ENCODE peak calls at places on chromosome 20, in four cellular contexts. Z, G, V and H are unnamed samples.

GRCh38 chr20:23116301-23117089 is 30.4 kb upstream of the CD93 start:
- DNase-seq in G (peak), Z (no peak), V (peak), H (peak)

GRCh38 chr20:13492001-13492480 is 146.7 kb downstream of the TASP1 start:
- DNase-seq in Z (no peak), V (peak), G (peak), H (peak)

GRCh38 chr20:38106461-38106860 is 58.6 kb downstream of the TGM2 start:
- DNase-seq in Z (no peak), V (no peak), G (no peak), H (no peak)

GRCh38 chr20:38112943-38113294 is 52.2 kb downstream of the TGM2 start:
- DNase-seq in G (no peak), V (no peak), Z (no peak), H (no peak)

GRCh38 chr20:41072099-41072798 is 43.6 kb downstream of the TOP1 start:
- DNase-seq in V (peak), G (peak), Z (no peak), H (peak)

GRCh38 chr20:38209736-38210405 is 44.8 kb upstream of the TGM2 start:
- DNase-seq in V (no peak), G (no peak), Z (no peak), H (no peak)

GRCh38 chr20:37358366-37359150 is 12.6 kb downstream of the SRC start:
- DNase-seq in Z (no peak), G (no peak), V (peak), H (no peak)

GRCh38 chr20:61803903-61804804 is 261.5 kb downstream of the TAF4 start:
- DNase-seq in G (peak), V (peak), Z (peak), H (peak)

GRCh38 chr20:64053841-64054661 is 4.6 kb upstream of the SOX18 start:
- DNase-seq in V (peak), Z (no peak), G (peak), H (no peak)

GRCh38 chr20:17542993-17543412 is 11.8 kb upstream of the BFSP1 start:
- DNase-seq in V (peak), G (peak), Z (no peak), H (peak)

GRCh38 chr20:47700327-47700726 is 85.0 kb downstream of the SULF2 start:
- DNase-seq in Z (no peak), V (no peak), G (no peak), H (no peak)

GRCh38 chr20:36454664-36455427 is 86.5 kb upstream of the MYL9 start:
- DNase-seq in V (no peak), G (no peak), Z (no peak), H (no peak)

GRCh38 chr20:10652660-10653191 is 21.1 kb downstream of the JAG1 start:
- DNase-seq in G (no peak), Z (no peak), V (no peak), H (peak)

GRCh38 chr20:38392356-38392755 is 42.8 kb downstream of the SNHG17 start:
- DNase-seq in V (no peak), G (no peak), Z (no peak), H (no peak)

GRCh38 chr20:7744411-7744810 is 195.8 kb downstream of the HAO1 start:
- DNase-seq in G (peak), Z (no peak), V (peak), H (peak)

GRCh38 chr20:23090147-23090546 is 4.0 kb upstream of the CD93 start:
- DNase-seq in G (no peak), Z (no peak), V (no peak), H (no peak)

GRCh38 chr20:6055161-6055783 is 1.4 kb upstream of the LRRN4 start:
- DNase-seq in V (no peak), G (no peak), Z (no peak), H (peak)

GRCh38 chr20:8744228-8744844 is 324.6 kb upstream of the PLCB4 start:
- DNase-seq in G (peak), V (peak), Z (no peak), H (peak)

GRCh38 chr20:58512808-58513552 is 2.2 kb downstream of the APCDD1L start:
- DNase-seq in G (no peak), Z (no peak), V (no peak), H (no peak)

GRCh38 chr20:11891827-11892521 is 25.7 kb upstream of the BTBD3 start:
- DNase-seq in Z (peak), V (peak), G (peak), H (peak)

GRCh38 chr20:63522091-63522868 is 1.7 kb downstream of the PPDPF start:
- DNase-seq in V (peak), Z (peak), G (no peak), H (no peak)

GRCh38 chr20:23048283-23049200 is 930 bp downstream of the THBD start:
- DNase-seq in V (peak), Z (peak), G (peak), H (peak)

DNA sequence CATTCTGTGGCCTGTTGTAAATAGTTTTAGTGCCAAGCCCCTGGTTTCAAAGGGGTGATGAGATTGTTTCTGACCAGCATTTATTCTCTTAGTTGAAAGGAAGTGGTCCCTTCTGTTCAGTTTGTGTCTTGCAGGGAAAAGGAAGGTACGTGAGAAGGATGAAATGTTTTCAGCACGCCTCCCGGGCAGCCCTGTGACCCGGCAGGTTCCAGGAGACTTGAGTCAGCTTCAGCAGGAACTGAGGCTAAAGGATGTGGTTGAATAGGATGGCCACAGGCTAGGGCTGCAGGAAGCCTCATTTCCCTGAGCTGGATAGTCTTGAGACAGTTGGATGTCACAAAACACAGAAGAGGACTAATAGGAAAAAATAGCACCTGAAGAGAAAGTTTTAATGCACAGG is 132.4 kb upstream of the SYNDIG1 start:
- DNase-seq in Z (no peak), V (peak), G (no peak), H (no peak)
- H3K4me3 ChIP-seq in Z (no peak), V (no peak), G (no peak), H (no peak)

GRCh38 chr20:45299786-45300185 is 6.9 kb upstream of the RBPJL start:
- DNase-seq in G (no peak), Z (no peak), V (no peak), H (no peak)

GRCh38 chr20:45297786-45298497 is 8.7 kb upstream of the RBPJL start:
- DNase-seq in Z (no peak), V (no peak), G (no peak), H (no peak)

GRCh38 chr20:45301824-45302251 is 4.8 kb upstream of the RBPJL start:
- DNase-seq in Z (no peak), V (no peak), G (no peak), H (no peak)

GRCh38 chr20:45303586-45304463 is 2.8 kb upstream of the RBPJL start:
- DNase-seq in V (no peak), Z (no peak), G (no peak), H (no peak)

DNA sequence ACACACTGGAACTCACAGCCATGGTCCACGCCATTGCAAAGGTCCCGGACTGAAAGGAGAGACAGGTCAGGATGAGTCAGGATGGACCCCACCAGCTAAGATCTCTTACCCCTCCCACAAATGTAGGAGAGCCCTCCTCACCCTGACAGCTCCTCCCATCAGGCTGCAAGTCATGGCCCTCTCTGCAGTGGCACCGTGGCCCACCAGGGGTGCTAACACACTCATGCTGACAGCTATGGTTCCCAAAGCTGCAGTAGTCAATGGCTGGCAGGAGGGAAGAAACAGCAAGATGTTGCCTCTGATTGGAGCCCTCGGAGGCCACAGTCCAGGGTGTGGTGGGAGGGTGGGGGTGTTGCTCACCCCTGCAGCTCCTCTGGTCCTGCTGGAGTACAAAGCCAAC is 5.7 kb upstream of the RBPJL start:
- DNase-seq in V (no peak), G (peak), Z (no peak), H (no peak)
- TF ChIP-seq CTCF in V (peak), G (peak), Z (no peak), H (peak)

GRCh38 chr20:51541189-51542032 is 1.1 kb downstream of the NFATC2 start:
- DNase-seq in Z (peak), V (peak), G (peak), H (peak)

GRCh38 chr20:51545515-51545914 is 3.0 kb upstream of the NFATC2 start:
- DNase-seq in Z (no peak), V (no peak), G (no peak), H (no peak)

GRCh38 chr20:51540585-51540984 is 1.9 kb downstream of the NFATC2 start:
- DNase-seq in Z (no peak), G (no peak), V (no peak), H (no peak)

GRCh38 chr20:51542894-51543788 is 622 bp upstream of the NFATC2 start:
- DNase-seq in Z (no peak), V (no peak), G (no peak), H (no peak)

DNA sequence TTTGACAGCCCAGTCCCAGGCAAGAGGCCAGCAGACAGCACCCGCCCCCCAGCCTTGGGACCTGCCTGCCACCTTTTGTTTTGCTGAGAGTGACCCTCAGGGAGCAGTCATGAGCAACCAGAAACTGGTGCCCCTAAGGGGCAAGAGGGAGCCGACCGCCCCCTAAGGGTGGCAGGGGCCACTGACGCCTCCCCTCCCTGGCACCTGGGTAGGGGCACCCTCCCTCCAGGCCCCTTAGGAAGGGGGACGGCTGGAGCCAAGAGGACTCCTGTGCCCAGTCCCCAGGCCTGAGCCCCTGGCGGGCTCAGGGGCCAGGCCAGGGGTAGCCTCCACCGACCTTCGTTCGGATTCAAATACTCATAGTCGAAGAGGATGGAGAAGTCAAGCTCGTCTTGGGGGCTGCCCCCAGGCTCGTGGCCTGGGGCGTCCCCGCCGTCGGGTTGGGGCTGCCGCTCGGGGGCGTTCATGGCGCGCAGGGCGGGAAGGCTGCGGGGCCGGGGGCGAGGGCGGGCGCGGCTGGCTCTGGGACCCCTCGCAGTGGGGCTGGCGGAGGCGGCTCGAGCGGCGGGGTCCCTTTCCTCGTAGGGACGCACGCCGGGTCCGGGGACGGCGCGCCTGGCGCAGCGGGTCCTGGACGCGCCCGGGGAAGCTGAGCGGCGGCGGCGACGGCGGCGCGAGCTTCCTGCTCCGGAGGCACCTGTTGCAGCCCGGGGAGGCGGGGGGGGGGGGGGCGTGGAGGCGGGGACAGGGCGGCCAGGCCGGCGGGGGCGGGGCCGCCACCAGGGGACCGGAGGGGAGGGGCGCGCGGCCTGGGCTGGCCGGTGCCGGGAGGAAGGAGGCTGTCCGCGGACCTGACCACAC is at the start of gene NFATC2:
- DNase-seq in Z (peak), G (no peak), V (no peak), H (no peak)
- H3K4me3 ChIP-seq in Z (peak), G (no peak), V (no peak), H (no peak)

GRCh38 chr20:34753706-34754461 is 49.7 kb downstream of the TP53INP2 start:
- DNase-seq in G (no peak), V (peak), Z (no peak), H (peak)
- TF ChIP-seq CTCF in G (no peak), V (no peak), Z (no peak), H (no peak)

GRCh38 chr20:3781153-3781910 is at the start of gene SPEF1:
- DNase-seq in Z (peak), G (peak), V (peak), H (peak)
- H3K4me3 ChIP-seq in Z (no peak), G (peak), V (peak), H (peak)

GRCh38 chr20:16147916-16148315 is 425.3 kb downstream of the KIF16B start:
- DNase-seq in G (no peak), V (no peak), Z (no peak), H (no peak)

GRCh38 chr20:16147221-16147620 is 426.0 kb downstream of the KIF16B start:
- DNase-seq in V (no peak), G (no peak), Z (no peak), H (no peak)

GRCh38 chr20:16145919-16146318 is 427.3 kb downstream of the KIF16B start:
- DNase-seq in V (no peak), G (no peak), Z (no peak), H (no peak)

GRCh38 chr20:16143596-16143995 is 429.7 kb downstream of the KIF16B start:
- DNase-seq in G (no peak), V (no peak), Z (no peak), H (no peak)
- TF ChIP-seq CTCF in G (no peak), V (no peak), Z (no peak), H (no peak)

GRCh38 chr20:31489152-31489551 is 14.1 kb downstream of the REM1 start:
- DNase-seq in G (no peak), V (no peak), Z (no peak), H (no peak)

GRCh38 chr20:31484001-31484400 is 8.9 kb downstream of the REM1 start:
- DNase-seq in G (no peak), Z (peak), V (no peak), H (no peak)

GRCh38 chr20:31490752-31491151 is 15.7 kb downstream of the REM1 start:
- DNase-seq in V (no peak), Z (no peak), G (no peak), H (no peak)

GRCh38 chr20:31488171-31488570 is 13.1 kb downstream of the REM1 start:
- DNase-seq in V (no peak), Z (no peak), G (no peak), H (no peak)

GRCh38 chr20:31485450-31486339 is 10.6 kb downstream of the REM1 start:
- DNase-seq in Z (peak), G (peak), V (peak), H (peak)
- H3K4me3 ChIP-seq in Z (no peak), G (peak), V (peak), H (peak)

GRCh38 chr20:1697592-1697991 is 40.0 kb upstream of the SIRPG start:
- DNase-seq in V (no peak), Z (no peak), G (no peak), H (no peak)

GRCh38 chr20:1702855-1703254 is 45.3 kb upstream of the SIRPG start:
- DNase-seq in G (no peak), Z (no peak), V (no peak), H (no peak)

GRCh38 chr20:1707588-1708449 is 50.2 kb upstream of the SIRPG start:
- DNase-seq in V (no peak), Z (no peak), G (no peak), H (no peak)

GRCh38 chr20:1700990-1701389 is 43.4 kb upstream of the SIRPG start:
- DNase-seq in V (no peak), G (no peak), Z (no peak), H (peak)

GRCh38 chr20:1702288-1702687 is 44.7 kb upstream of the SIRPG start:
- DNase-seq in G (no peak), Z (no peak), V (no peak), H (no peak)
- TF ChIP-seq CTCF in G (no peak), Z (no peak), V (no peak), H (no peak)

GRCh38 chr20:57398901-57399535 is 7.8 kb downstream of the RBM38 start:
- DNase-seq in Z (peak), V (no peak), G (no peak), H (no peak)
- H3K4me3 ChIP-seq in Z (no peak), V (no peak), G (no peak), H (no peak)